ENCODE peak calls at places on chromosome 4, in eight cellular contexts. One of them, this sample, is unnamed.

GRCh38 chr4:15695764-15696163 is 7.1 kb upstream of the BST1 start:
- DNase-seq in Kasumi-1: no peak
- DNase-seq in right atrium auricular region: no peak
- DNase-seq in NCI-H187: no peak
- DNase-seq in dorsolateral prefrontal cortex: no peak
- DNase-seq in activated CD8-positive, alpha-beta T cell treated with anti-CD3 and anti-CD28 coated beads, Interleukin-2, amount 10 ng/mL, durations not matched to agents 7 days and 5 days: no peak
- DNase-seq in amniotic stem cell: no peak
- DNase-seq in GM23248: no peak
- DNase-seq in this sample: no peak

GRCh38 chr4:170005472-170005871 is 20.7 kb downstream of the MFAP3L start:
- DNase-seq in Kasumi-1: no peak
- DNase-seq in right atrium auricular region: no peak
- DNase-seq in NCI-H187: peak
- DNase-seq in dorsolateral prefrontal cortex: no peak
- DNase-seq in activated CD8-positive, alpha-beta T cell treated with anti-CD3 and anti-CD28 coated beads, Interleukin-2, amount 10 ng/mL, durations not matched to agents 7 days and 5 days: no peak
- DNase-seq in amniotic stem cell: no peak
- DNase-seq in GM23248: no peak
- DNase-seq in this sample: peak

GRCh38 chr4:77044458-77045124 is 31.2 kb downstream of the CCNI start:
- DNase-seq in Kasumi-1: peak
- DNase-seq in right atrium auricular region: no peak
- DNase-seq in NCI-H187: no peak
- DNase-seq in dorsolateral prefrontal cortex: no peak
- DNase-seq in activated CD8-positive, alpha-beta T cell treated with anti-CD3 and anti-CD28 coated beads, Interleukin-2, amount 10 ng/mL, durations not matched to agents 7 days and 5 days: no peak
- DNase-seq in amniotic stem cell: no peak
- DNase-seq in GM23248: peak
- DNase-seq in this sample: no peak

GRCh38 chr4:149498246-149498645 is 317.4 kb downstream of the IQCM start:
- DNase-seq in Kasumi-1: no peak
- DNase-seq in right atrium auricular region: no peak
- DNase-seq in NCI-H187: no peak
- DNase-seq in dorsolateral prefrontal cortex: no peak
- DNase-seq in activated CD8-positive, alpha-beta T cell treated with anti-CD3 and anti-CD28 coated beads, Interleukin-2, amount 10 ng/mL, durations not matched to agents 7 days and 5 days: no peak
- DNase-seq in amniotic stem cell: no peak
- DNase-seq in GM23248: no peak
- DNase-seq in this sample: no peak

GRCh38 chr4:116849620-116850019 is 235.8 kb downstream of the TRAM1L1 start:
- DNase-seq in Kasumi-1: no peak
- DNase-seq in right atrium auricular region: no peak
- DNase-seq in NCI-H187: no peak
- DNase-seq in dorsolateral prefrontal cortex: no peak
- DNase-seq in activated CD8-positive, alpha-beta T cell treated with anti-CD3 and anti-CD28 coated beads, Interleukin-2, amount 10 ng/mL, durations not matched to agents 7 days and 5 days: no peak
- DNase-seq in amniotic stem cell: no peak
- DNase-seq in GM23248: no peak
- DNase-seq in this sample: no peak

GRCh38 chr4:7291372-7292135 is 99.2 kb downstream of the SORCS2 start:
- DNase-seq in Kasumi-1: no peak
- DNase-seq in right atrium auricular region: peak
- DNase-seq in NCI-H187: no peak
- DNase-seq in dorsolateral prefrontal cortex: no peak
- DNase-seq in activated CD8-positive, alpha-beta T cell treated with anti-CD3 and anti-CD28 coated beads, Interleukin-2, amount 10 ng/mL, durations not matched to agents 7 days and 5 days: no peak
- DNase-seq in amniotic stem cell: no peak
- DNase-seq in GM23248: no peak
- DNase-seq in this sample: no peak

GRCh38 chr4:173038192-173038896 is 130.3 kb upstream of the GALNT7 start:
- DNase-seq in Kasumi-1: no peak
- DNase-seq in right atrium auricular region: no peak
- DNase-seq in NCI-H187: no peak
- DNase-seq in dorsolateral prefrontal cortex: no peak
- DNase-seq in activated CD8-positive, alpha-beta T cell treated with anti-CD3 and anti-CD28 coated beads, Interleukin-2, amount 10 ng/mL, durations not matched to agents 7 days and 5 days: no peak
- DNase-seq in amniotic stem cell: no peak
- DNase-seq in GM23248: no peak
- DNase-seq in this sample: no peak

GRCh38 chr4:141391771-141392170 is 171.1 kb downstream of the ZNF330 start:
- DNase-seq in Kasumi-1: no peak
- DNase-seq in right atrium auricular region: no peak
- DNase-seq in NCI-H187: no peak
- DNase-seq in dorsolateral prefrontal cortex: no peak
- DNase-seq in activated CD8-positive, alpha-beta T cell treated with anti-CD3 and anti-CD28 coated beads, Interleukin-2, amount 10 ng/mL, durations not matched to agents 7 days and 5 days: no peak
- DNase-seq in amniotic stem cell: no peak
- DNase-seq in GM23248: no peak
- DNase-seq in this sample: no peak

GRCh38 chr4:74823194-74823593 is 28.9 kb upstream of the BTC start:
- DNase-seq in Kasumi-1: no peak
- DNase-seq in right atrium auricular region: no peak
- DNase-seq in NCI-H187: no peak
- DNase-seq in dorsolateral prefrontal cortex: no peak
- DNase-seq in activated CD8-positive, alpha-beta T cell treated with anti-CD3 and anti-CD28 coated beads, Interleukin-2, amount 10 ng/mL, durations not matched to agents 7 days and 5 days: no peak
- DNase-seq in amniotic stem cell: no peak
- DNase-seq in GM23248: no peak
- DNase-seq in this sample: no peak